ENCODE peak calls at places on chromosome 19, in seven cellular contexts. J is IMR-90, E is A549, V is HepG2, C is K562, N is H1, A is SK-N-SH. I is an unnamed sample.
A peak's percentile ranks its signal among the peaks of the same experiment; 100 is the strongest.

GRCh38 chr19:17846146-17846545 is 1.6 kb downstream of the JAK3 start:
- DNase-seq in J (no peak), E (no peak), V (no peak), C (no peak), N (no peak), A (no peak), I (peak; percentile 19)

GRCh38 chr19:19427302-19427701 is 21.8 kb downstream of the GATAD2A start:
- DNase-seq in J (no peak), E (no peak), V (no peak), C (no peak), N (no peak), A (no peak), I (no peak)

GRCh38 chr19:996051-996838 is 4.0 kb upstream of the GRIN3B start:
- DNase-seq in J (peak; percentile 53), E (no peak), V (no peak), C (peak; percentile 80), N (peak; percentile 77), A (peak; percentile 83), I (no peak)

GRCh38 chr19:18119243-18120105 is 21.9 kb downstream of the MAST3 start:
- DNase-seq in J (no peak), E (no peak), V (no peak), C (no peak), N (no peak), A (no peak), I (no peak)

GRCh38 chr19:49148784-49149651 is 6.2 kb downstream of the HRC start:
- DNase-seq in J (peak; percentile 86), E (peak; percentile 98), V (peak; percentile 86), C (peak; percentile 99), N (peak; percentile 100), A (peak; percentile 94), I (no peak)

GRCh38 chr19:12828494-12828893 is 5.9 kb downstream of the RTBDN start:
- DNase-seq in J (no peak), E (no peak), V (peak; percentile 40), C (peak; percentile 74), N (peak; percentile 93), A (peak; percentile 92), I (no peak)

GRCh38 chr19:13396256-13397080 is 109.8 kb downstream of the CACNA1A start:
- DNase-seq in J (peak; percentile 70), E (peak; percentile 27), V (peak; percentile 30), C (peak; percentile 81), N (peak; percentile 78), A (no peak), I (no peak)

GRCh38 chr19:17616961-17617806 is 61.7 kb downstream of the COLGALT1 start:
- DNase-seq in J (peak; percentile 9), E (peak; percentile 36), V (peak; percentile 44), C (peak; percentile 94), N (peak; percentile 82), A (peak; percentile 60), I (no peak)

GRCh38 chr19:48999481-49000325 is 6.0 kb downstream of the RUVBL2 start:
- DNase-seq in J (peak; percentile 67), E (peak; percentile 81), V (no peak), C (peak; percentile 74), N (peak; percentile 88), A (peak; percentile 65), I (no peak)

GRCh38 chr19:47663435-47663910 is 49.7 kb upstream of the EHD2 start:
- DNase-seq in J (peak; percentile 96), E (no peak), V (peak; percentile 14), C (no peak), N (no peak), A (no peak), I (no peak)

GRCh38 chr19:3578390-3578789 is 5.6 kb downstream of the HMG20B start:
- DNase-seq in J (no peak), E (no peak), V (no peak), C (no peak), N (peak; percentile 56), A (peak; percentile 5), I (no peak)

GRCh38 chr19:29771708-29772415 is 39.9 kb upstream of the CCNE1 start:
- DNase-seq in J (peak; percentile 37), E (peak; percentile 97), V (peak; percentile 41), C (peak; percentile 74), N (peak; percentile 78), A (peak; percentile 86), I (no peak)

GRCh38 chr19:29678484-29679106 is 13.3 kb downstream of the PLEKHF1 start:
- DNase-seq in J (no peak), E (no peak), V (peak; percentile 22), C (peak; percentile 28), N (no peak), A (peak; percentile 58), I (no peak)

GRCh38 chr19:737591-738093 is 13.3 kb upstream of the MISP start:
- DNase-seq in J (peak; percentile 16), E (peak; percentile 55), V (peak; percentile 41), C (peak; percentile 72), N (peak; percentile 95), A (peak; percentile 95), I (no peak)

DNA sequence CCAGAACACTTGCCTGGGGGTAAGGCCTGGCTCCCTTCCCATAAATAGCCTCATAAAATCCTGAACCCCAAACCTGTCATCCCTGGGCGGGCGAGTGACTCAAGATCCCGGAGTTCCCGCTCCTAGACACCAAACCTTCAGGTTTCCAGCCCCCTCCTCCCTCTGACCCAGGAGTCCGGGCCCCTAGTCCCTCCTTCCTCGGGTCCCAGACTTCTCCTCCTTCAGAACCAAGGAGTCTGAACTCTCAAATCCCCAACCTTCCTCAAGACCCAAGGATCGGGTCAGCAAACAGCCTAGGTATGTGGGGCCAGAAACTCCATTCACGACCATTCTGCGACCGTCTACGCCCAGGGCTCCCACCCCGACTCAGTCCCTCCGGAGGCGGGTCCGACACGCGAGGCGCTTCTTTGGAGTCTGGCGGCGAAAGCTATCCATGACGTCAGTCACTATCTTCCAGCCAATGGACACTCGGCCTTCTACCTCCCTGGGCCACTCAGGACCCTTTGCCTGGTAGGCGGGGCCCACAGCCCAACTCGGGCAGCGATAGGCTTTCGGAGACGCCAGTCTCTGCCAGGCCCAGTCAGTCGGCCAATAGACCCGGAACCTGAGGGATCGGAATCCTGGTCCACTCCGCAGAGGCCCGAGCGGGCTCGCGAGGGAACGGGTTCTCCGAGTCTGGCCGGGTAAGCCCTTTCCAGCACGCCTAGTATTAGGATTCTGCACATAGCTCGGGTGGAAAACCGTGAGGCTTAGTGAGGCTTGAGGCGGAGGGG is 6.6 kb upstream of the CNFN start:
- DNase-seq in J (peak; percentile 99), E (peak; percentile 100), V (no peak), C (peak; percentile 99), N (peak; percentile 100), A (peak; percentile 98), I (peak; percentile 98)
- TF ChIP-seq RFX5 in J (no peak), E (peak; percentile 88), V (no peak), C (no peak), N (peak; percentile 42), A (peak; percentile 87), I (peak; percentile 92)

GRCh38 chr19:45962021-45962420 is 11.6 kb downstream of the NOVA2 start:
- DNase-seq in J (no peak), E (no peak), V (no peak), C (no peak), N (no peak), A (no peak), I (no peak)

GRCh38 chr19:45958763-45959516 is 14.7 kb downstream of the NOVA2 start:
- DNase-seq in J (no peak), E (no peak), V (no peak), C (no peak), N (no peak), A (no peak), I (no peak)

GRCh38 chr19:45958320-45958719 is 15.3 kb downstream of the NOVA2 start:
- DNase-seq in J (no peak), E (no peak), V (no peak), C (no peak), N (no peak), A (no peak), I (no peak)

GRCh38 chr19:45960595-45961235 is 12.9 kb downstream of the NOVA2 start:
- DNase-seq in J (no peak), E (no peak), V (no peak), C (peak; percentile 41), N (peak; percentile 83), A (peak; percentile 46), I (no peak)

GRCh38 chr19:45959517-45960025 is 14.1 kb downstream of the NOVA2 start:
- DNase-seq in J (no peak), E (no peak), V (no peak), C (no peak), N (no peak), A (no peak), I (no peak)
- H3K27ac ChIP-seq in J (no peak overlapping the region), E (no peak overlapping the region), V (no peak overlapping the region), C (no peak overlapping the region), N (no peak overlapping the region), A (no peak overlapping the region), I (no peak overlapping the region)

DNA sequence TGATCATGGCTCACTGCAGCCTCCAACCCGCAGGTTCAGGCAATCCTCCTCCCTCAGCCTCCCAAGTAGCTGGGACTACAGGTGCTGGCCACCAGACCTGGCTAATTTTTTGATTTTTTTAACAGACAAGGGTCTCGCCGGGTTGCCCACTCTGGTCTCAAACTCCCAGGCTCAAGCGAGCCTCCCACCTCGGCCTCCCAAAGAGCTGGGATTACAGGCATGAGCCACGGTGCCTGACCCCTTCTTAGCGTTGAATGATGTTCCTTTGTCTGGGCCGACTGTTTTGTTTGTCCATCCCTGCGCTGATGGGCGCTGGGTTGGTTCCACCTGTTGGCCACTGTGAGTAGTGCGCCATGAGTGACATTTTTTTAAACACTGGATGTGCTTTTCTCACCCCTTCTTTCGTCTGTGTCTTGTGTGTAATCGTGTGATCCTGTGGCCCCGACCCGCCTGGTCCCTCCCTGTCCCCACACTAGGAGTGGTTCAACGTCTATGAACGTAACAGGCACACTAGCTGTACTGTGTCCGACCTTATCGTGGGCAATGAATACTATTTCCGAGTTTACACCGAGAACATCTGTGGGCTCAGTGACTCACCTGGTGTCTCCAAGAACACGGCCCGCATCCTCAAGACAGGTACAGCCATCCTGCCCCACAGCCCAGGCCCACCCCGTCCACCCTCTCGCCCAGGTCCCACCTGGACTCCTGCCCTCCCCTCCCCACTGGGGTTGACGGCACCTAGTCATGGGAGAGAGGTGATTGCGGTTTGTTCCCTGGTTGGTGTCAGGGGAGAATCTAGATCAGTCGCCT is 15.0 kb upstream of the EMC10 start:
- DNase-seq in J (peak; percentile 64), E (peak; percentile 99), V (peak; percentile 71), C (peak; percentile 87), N (peak; percentile 84), A (peak; percentile 93), I (peak; percentile 53)
- TF ChIP-seq RFX5 in J (no peak), E (peak; percentile 53), V (no peak), C (no peak), N (no peak), A (peak; percentile 44), I (no peak)

DNA sequence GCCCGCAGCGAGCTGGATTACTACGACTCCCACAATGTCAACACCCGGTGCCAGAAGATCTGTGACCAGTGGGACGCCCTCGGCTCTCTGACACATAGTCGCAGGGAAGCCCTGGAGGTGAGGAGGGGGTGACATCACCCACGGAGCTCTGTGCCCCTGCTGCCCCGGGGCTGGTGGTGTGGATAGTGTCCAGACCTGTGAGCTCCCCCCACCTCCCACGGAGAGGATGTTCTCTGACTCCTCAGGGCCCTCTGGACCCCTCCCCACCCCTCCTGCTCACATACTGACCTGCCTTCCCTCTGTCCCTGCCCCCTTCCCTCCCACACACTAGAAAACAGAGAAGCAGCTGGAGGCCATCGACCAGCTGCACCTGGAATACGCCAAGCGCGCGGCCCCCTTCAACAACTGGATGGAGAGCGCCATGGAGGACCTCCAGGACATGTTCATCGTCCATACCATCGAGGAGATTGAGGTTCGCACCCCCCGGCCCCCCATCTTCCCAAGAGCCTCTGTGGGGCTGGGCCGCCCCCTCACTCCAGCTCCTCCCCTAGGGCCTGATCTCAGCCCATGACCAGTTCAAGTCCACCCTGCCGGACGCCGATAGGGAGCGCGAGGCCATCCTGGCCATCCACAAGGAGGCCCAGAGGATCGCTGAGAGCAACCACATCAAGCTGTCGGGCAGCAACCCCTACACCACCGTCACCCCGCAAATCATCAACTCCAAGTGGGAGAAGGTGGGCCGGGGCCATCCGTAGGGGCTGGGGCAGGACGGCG is 20.5 kb downstream of the CAPN12 start:
- DNase-seq in J (no peak), E (no peak), V (no peak), C (no peak), N (no peak), A (no peak), I (no peak)
- H3K27ac ChIP-seq in J (no peak overlapping the region), E (peak overlapping the region; percentile 55), V (peak overlapping the region; percentile 82), C (no peak overlapping the region), N (no peak overlapping the region), A (no peak overlapping the region), I (no peak overlapping the region)

I was measured in GM12878.